ENCODE peak calls at places on chromosome 22, in seven cellular contexts. Z is activated naive CD8-positive, alpha-beta T cell treated with anti-CD3 and anti-CD28 coated beads, Interleukin-2, amount 50 U/mL, for 16 hours; O is mesenteric fat pad; L is GM12892; K is T-cell; R is activated CD4-positive, alpha-beta T cell treated with anti-CD3 and anti-CD28 coated beads, Interleukin-2, amount 50 U/mL, for 1 hour; V is tibial artery. W is an unnamed sample.

GRCh38 chr22:48624401-48624800 is 1203.3 kb downstream of the BRD1 start:
- DNase-seq in Z (no peak), O (no peak), L (no peak), K (no peak), R (no peak), V (no peak), W (no peak)

GRCh38 chr22:38069372-38070249 is 12.4 kb downstream of the PICK1 start:
- DNase-seq in Z (no peak), O (no peak), L (no peak), K (no peak), R (no peak), V (peak; percentile 87), W (peak; percentile 86)

GRCh38 chr22:29259253-29259899 is 8.4 kb downstream of the RHBDD3 start:
- DNase-seq in Z (no peak), O (peak; percentile 51), L (no peak), K (no peak), R (no peak), V (no peak), W (no peak)

GRCh38 chr22:35627267-35628041 is 10.3 kb upstream of the MB start:
- DNase-seq in Z (peak; percentile 25), O (no peak), L (no peak), K (peak; percentile 24), R (peak; percentile 43), V (peak; percentile 87), W (peak; percentile 98)

GRCh38 chr22:49242480-49242879 is 585.2 kb downstream of the BRD1 start:
- DNase-seq in Z (no peak), O (no peak), L (no peak), K (no peak), R (no peak), V (no peak), W (no peak)

GRCh38 chr22:21632237-21632895 is at the start of gene CCDC116:
- DNase-seq in Z (no peak), O (no peak), L (no peak), K (peak; percentile 50), R (peak; percentile 58), V (no peak), W (peak; percentile 28)

GRCh38 chr22:50600967-50601668 is 525 bp downstream of the MAPK8IP2 start:
- DNase-seq in Z (no peak), O (no peak), L (no peak), K (no peak), R (no peak), V (peak; percentile 7), W (no peak)

GRCh38 chr22:39622881-39623367 is 52.4 kb downstream of the CACNA1I start:
- DNase-seq in Z (peak; percentile 20), O (no peak), L (peak; percentile 55), K (peak; percentile 66), R (peak; percentile 70), V (no peak), W (peak; percentile 29)

GRCh38 chr22:48825802-48826520 is 1001.7 kb downstream of the BRD1 start:
- DNase-seq in Z (no peak), O (peak; percentile 78), L (no peak), K (no peak), R (no peak), V (no peak), W (no peak)

GRCh38 chr22:39612811-39613548 is 42.4 kb downstream of the CACNA1I start:
- DNase-seq in Z (no peak), O (no peak), L (no peak), K (peak; percentile 29), R (peak; percentile 13), V (no peak), W (no peak)

GRCh38 chr22:49324527-49325491 is 502.9 kb downstream of the BRD1 start:
- DNase-seq in Z (no peak), O (peak; percentile 81), L (no peak), K (no peak), R (no peak), V (no peak), W (no peak)

W was measured in EH.